ENCODE peak calls at places on chromosomes 11 and 22, in six cellular contexts. D is stomach, S is HCT116, T is spleen, M is transverse colon, B is breast epithelium. P is an unnamed sample.

GRCh38 chr11:6737872-6738466 is 33.8 kb downstream of the OR2AG2 start:
- DNase-seq in T (no peak), D (peak), B (no peak), M (peak), S (peak), P (no peak)

GRCh38 chr11:18731949-18732821 is 6.2 kb upstream of the IGSF22 start:
- DNase-seq in B (peak), M (peak), S (peak), T (no peak), D (peak), P (peak)

GRCh38 chr11:119108151-119108856 is 1.2 kb downstream of the C2CD2L start:
- DNase-seq in T (peak), S (no peak), B (peak), M (peak), D (peak), P (no peak)

GRCh38 chr22:36986242-36986821 is 32.9 kb downstream of the TST start:
- DNase-seq in T (no peak), M (peak), D (peak), B (no peak), S (no peak), P (no peak)

GRCh38 chr22:41369089-41369745 is 12.5 kb upstream of the TEF start:
- DNase-seq in B (no peak), T (no peak), M (no peak), S (no peak), D (no peak), P (no peak)

GRCh38 chr11:127003260-127003981 is 2.9 kb upstream of the KIRREL3 start:
- DNase-seq in S (no peak), T (no peak), M (no peak), B (no peak), D (no peak), P (no peak)

GRCh38 chr11:103682318-103683184 is 353.9 kb upstream of the DDI1 start:
- DNase-seq in M (peak), B (peak), S (peak), T (no peak), D (peak), P (no peak)

GRCh38 chr11:20599424-20600346 is at the start of gene SLC6A5:
- DNase-seq in S (no peak), M (no peak), B (no peak), T (no peak), D (no peak), P (no peak)

GRCh38 chr11:79932612-79933011 is 491.8 kb upstream of the TENM4 start:
- DNase-seq in T (no peak), D (no peak), B (no peak), M (no peak), S (no peak), P (no peak)

GRCh38 chr11:67354314-67355022 is 1.1 kb upstream of the POLD4 start:
- DNase-seq in S (peak), T (peak), B (no peak), D (peak), M (peak), P (no peak)

GRCh38 chr11:96426356-96427103 is 36.7 kb downstream of the JRKL start:
- DNase-seq in B (no peak), M (no peak), T (no peak), D (no peak), S (peak), P (no peak)

GRCh38 chr22:30340911-30341685 is 14.4 kb upstream of the TBC1D10A start:
- DNase-seq in S (no peak), M (no peak), T (peak), D (no peak), B (peak), P (no peak)

GRCh38 chr22:29369460-29369859 is 18.9 kb downstream of the AP1B1 start:
- DNase-seq in T (peak), D (no peak), M (peak), B (no peak), S (no peak), P (no peak)

GRCh38 chr11:1727088-1727690 is 23.2 kb downstream of the IFITM10 start:
- DNase-seq in T (no peak), B (no peak), D (no peak), M (no peak), S (no peak), P (no peak)

GRCh38 chr11:130400793-130401483 is 27.5 kb downstream of the ADAMTS8 start:
- DNase-seq in S (no peak), B (peak), T (no peak), M (no peak), D (no peak), P (no peak)

GRCh38 chr11:35307221-35307621 is 112.1 kb downstream of the SLC1A2 start:
- DNase-seq in B (no peak), D (no peak), S (no peak), T (no peak), M (no peak), P (no peak)

GRCh38 chr11:125364085-125364822 is 131.8 kb downstream of the FEZ1 start:
- DNase-seq in T (no peak), B (no peak), M (no peak), D (no peak), S (no peak), P (no peak)

GRCh38 chr11:6006846-6007245 is at the start of gene OR56A4:
- DNase-seq in S (no peak), M (no peak), B (no peak), T (no peak), D (no peak), P (no peak)

GRCh38 chr11:78961938-78962701 is 387.5 kb upstream of the NARS2 start:
- DNase-seq in M (no peak), D (no peak), B (no peak), T (no peak), S (no peak), P (no peak)

GRCh38 chr11:36352919-36353318 is 56.8 kb downstream of the PRR5L start:
- DNase-seq in M (no peak), B (no peak), S (no peak), T (no peak), D (no peak), P (no peak)

GRCh38 chr11:13007702-13008435 is 1.2 kb upstream of the RASSF10 start:
- DNase-seq in B (no peak), T (no peak), M (no peak), D (peak), S (no peak), P (no peak)

GRCh38 chr11:13009921-13010736 is 1.0 kb downstream of the RASSF10 start:
- DNase-seq in D (peak), T (no peak), S (no peak), M (no peak), B (no peak), P (no peak)

GRCh38 chr11:13009476-13009920 is 382 bp downstream of the RASSF10 start:
- DNase-seq in B (no peak), S (no peak), T (no peak), D (no peak), M (no peak), P (no peak)

GRCh38 chr11:13007182-13007581 is 1.9 kb upstream of the RASSF10 start:
- DNase-seq in T (no peak), S (no peak), B (no peak), M (no peak), D (no peak), P (no peak)

DNA sequence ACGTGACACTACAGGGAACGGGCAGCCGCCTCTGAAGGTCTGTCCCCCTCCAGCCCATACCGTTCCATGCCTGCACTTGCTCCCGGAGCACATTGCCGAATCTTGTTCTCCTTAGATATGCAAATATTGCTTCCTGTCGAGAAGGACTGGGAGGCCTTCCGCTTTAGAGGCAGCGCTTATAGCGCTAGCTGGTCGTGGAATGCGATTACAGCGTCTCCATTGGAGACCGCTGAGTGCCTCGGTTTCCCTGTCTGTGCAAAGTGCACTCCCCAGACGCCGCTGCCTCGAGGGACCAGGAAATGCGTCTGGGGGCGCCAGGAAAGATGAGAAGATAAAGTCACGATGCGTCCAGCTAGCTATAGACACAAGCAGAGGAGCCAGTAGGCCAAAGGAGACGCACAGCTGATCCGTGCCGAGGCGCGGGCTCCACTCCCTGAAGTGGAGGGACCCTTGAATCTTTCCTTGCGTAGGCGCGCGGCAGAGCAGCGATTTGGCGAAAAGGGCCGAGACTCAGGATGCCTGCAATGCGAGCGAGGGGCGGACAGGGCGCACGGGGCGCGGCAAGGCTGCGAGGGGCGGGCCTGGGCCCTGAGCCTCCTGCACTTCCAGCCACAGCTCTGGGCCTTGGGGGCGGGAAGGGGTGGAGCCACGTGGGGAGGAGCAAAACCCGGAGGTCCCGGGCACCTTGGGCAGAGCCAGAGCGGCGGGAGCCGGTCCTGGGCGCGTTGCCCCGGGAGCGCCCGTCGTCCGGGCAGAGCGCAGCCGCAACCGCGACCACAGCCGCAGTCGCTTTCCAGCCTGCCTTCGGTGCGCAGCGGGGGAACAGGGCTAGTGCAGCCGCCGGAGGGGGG is at the start of gene RASSF10:
- DNase-seq in M (peak), S (no peak), D (peak), B (peak), T (no peak), P (no peak)
- TF ChIP-seq POLR2A in M (peak), S (no peak), D (peak), B (peak), T (no peak), P (no peak)

GRCh38 chr11:68361702-68362101 is 49.3 kb downstream of the LRP5 start:
- DNase-seq in S (no peak), T (no peak), D (no peak), B (no peak), M (no peak), P (no peak)

GRCh38 chr11:68364581-68364980 is 52.2 kb downstream of the LRP5 start:
- DNase-seq in S (no peak), M (no peak), T (no peak), B (no peak), D (no peak), P (no peak)

GRCh38 chr11:68365943-68366435 is 53.6 kb downstream of the LRP5 start:
- DNase-seq in B (no peak), S (no peak), M (no peak), T (no peak), D (no peak), P (no peak)

GRCh38 chr11:68363771-68364170 is 51.4 kb downstream of the LRP5 start:
- DNase-seq in S (no peak), D (no peak), M (no peak), B (no peak), T (no peak), P (no peak)

DNA sequence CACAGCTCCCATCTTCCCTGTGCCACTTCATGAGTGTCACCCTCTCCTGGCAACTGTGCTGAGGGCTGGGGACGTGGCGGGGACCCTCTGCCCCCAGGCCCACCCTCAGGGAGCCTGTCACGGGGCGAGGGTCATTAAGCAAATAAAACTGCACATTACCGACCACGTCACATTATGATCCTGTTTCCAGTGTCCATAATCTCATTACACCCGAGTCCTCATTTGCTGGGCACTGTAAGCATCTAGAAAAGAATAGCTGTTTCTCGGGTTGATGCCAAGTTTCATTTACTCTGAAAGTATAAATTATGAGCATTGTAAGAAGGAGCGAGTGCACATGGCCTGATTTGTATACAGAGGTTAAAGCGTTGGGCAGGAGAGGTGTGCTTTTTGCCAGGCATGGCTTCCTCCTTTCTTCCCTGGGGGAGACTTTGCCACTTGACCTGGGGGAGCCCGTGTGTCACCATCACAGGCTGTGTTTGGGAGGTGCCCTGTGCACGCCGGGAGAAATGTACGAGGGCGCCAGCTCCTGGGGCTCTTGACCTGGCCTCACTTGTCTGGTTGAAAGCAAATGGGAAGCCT is 50.5 kb downstream of the LRP5 start:
- DNase-seq in S (no peak), D (no peak), T (no peak), B (no peak), M (no peak), P (no peak)
- TF ChIP-seq POLR2AphosphoS5 in S (no peak), D (no peak), T (no peak), B (no peak), M (peak), P (no peak)

GRCh38 chr11:17077520-17078401 is at the start of gene RPS13:
- DNase-seq in T (peak), M (peak), B (peak), S (peak), D (peak), P (peak)
- TF ChIP-seq POLR2A in T (peak), M (peak), B (peak), S (peak), D (peak), P (peak)

DNA sequence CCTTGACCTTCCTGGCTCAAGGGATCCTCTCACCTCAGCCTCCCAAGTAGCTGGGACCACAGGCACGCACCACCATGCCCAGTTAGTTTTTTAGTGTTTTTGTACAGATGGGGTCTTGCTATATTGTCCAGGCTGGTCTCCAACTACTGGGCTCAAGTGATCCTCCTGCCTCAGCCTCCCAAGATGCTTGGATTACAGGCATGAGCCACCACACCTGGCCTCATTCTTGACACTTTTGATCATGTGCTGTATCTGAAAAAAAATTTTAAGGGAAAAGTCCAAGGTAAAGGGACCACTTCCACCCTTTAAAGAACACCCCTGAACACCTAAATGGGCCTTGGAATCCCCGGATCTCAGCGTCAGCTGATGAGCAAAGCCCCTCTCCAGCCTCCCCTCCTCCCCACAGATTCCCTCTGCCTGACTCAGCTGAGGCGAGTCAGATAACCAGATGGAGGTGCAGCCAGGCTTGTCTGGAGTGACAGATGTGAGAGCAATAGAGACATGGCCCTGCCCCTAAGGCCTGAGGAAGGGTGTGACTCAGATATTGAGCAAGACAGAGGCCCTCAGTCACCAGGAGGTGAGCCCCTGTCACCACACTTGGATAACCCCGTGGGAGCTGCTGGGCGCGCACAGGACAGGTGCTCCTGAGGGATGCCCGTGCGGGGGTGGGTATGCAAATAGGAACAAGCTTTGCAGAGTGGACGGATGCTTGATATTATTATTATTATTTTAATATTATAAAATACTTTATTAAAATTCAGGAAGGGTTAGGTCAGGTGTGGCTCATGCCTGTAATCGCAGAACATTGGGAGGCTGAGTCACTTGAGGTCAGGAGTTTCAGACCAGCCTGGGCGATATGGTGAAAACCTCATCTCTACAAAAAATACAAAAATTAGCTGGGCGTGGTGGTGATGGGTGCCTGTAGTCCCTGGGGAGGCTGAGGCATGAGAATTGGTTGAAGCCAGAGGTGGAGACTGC is 5.0 kb upstream of the CCDC88B start:
- DNase-seq in T (no peak), M (peak), S (peak), B (no peak), D (peak), P (peak)
- TF ChIP-seq POLR2AphosphoS5 in T (peak), M (peak), S (peak), B (peak), D (no peak), P (peak)

GRCh38 chr11:326842-327580 is 6.4 kb upstream of the IFITM3 start:
- DNase-seq in B (peak), T (peak), S (no peak), M (peak), D (peak), P (peak)
- TF ChIP-seq POLR2A in B (peak), T (no peak), S (no peak), M (no peak), D (no peak), P (peak)

DNA sequence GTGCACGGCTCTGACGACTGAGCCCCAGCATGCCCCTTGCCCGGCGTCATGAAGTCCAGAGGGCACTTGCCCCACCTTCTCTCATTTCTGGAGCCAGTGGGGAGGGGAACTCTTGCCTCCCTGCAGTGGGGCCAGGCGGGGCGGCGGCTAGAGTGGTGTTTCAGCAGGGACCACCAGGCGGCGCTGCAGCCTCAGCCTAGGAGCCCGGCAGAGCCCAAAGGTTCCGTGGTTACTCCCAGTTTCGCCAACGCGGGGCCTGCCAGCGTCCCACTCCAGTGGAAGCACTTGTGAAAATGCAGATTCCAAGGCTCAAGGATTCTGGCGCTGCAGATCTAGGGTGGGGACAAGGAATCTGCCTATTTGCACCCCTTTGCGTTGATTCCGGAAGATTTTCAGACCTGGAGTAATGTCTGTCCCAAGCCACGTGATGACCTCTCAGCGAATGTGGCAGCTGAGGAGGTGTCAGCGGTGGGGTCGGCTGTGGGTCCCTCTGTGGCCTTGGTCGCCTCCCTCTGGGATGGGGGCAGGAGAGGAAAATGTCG is 55.7 kb downstream of the CD82 start:
- DNase-seq in T (peak), S (peak), M (peak), D (peak), B (peak), P (peak)
- TF ChIP-seq POLR2AphosphoS5 in T (peak), S (no peak), M (no peak), D (no peak), B (no peak), P (peak)